ENCODE peak calls at places on chromosomes 16 and 17, in eight cellular contexts. U, X, R, Y, W, T, J and G are unnamed samples.

GRCh38 chr16:63050391-63050790 is 1014.2 kb upstream of the CDH8 start:
- DNase-seq in W (no peak), U (no peak), X (no peak), J (no peak), Y (no peak), T (no peak), R (no peak), G (no peak)

GRCh38 chr17:64306850-64307463 is 43.9 kb upstream of the TEX2 start:
- DNase-seq in Y (peak), T (peak), X (peak), J (peak), R (peak), W (no peak), U (peak), G (peak)

GRCh38 chr16:4944333-4945281 is 7.7 kb upstream of the PPL start:
- DNase-seq in T (peak), U (peak), Y (peak), X (no peak), W (peak), J (peak), R (peak), G (peak)

GRCh38 chr17:8164815-8165131 is 2.0 kb upstream of the VAMP2 start:
- DNase-seq in W (no peak), X (no peak), Y (no peak), J (no peak), R (no peak), U (peak), T (no peak), G (no peak)

GRCh38 chr17:62933986-62934385 is 32.0 kb upstream of the TANC2 start:
- DNase-seq in X (no peak), J (peak), U (peak), R (no peak), Y (no peak), W (no peak), T (peak), G (no peak)

GRCh38 chr16:29899516-29900101 is at the start of gene SEZ6L2:
- DNase-seq in J (peak), T (peak), R (peak), U (no peak), X (no peak), W (peak), Y (no peak), G (peak)

GRCh38 chr16:4685292-4685691 is 8.1 kb upstream of the NUDT16L1 start:
- DNase-seq in U (no peak), W (no peak), T (no peak), R (no peak), X (no peak), J (no peak), Y (no peak), G (no peak)

GRCh38 chr16:58497935-58498334 is 2.0 kb upstream of the NDRG4 start:
- DNase-seq in J (no peak), R (no peak), Y (no peak), W (no peak), X (no peak), U (no peak), T (no peak), G (no peak)

GRCh38 chr17:39209317-39210092 is 9.4 kb downstream of the RPL19 start:
- DNase-seq in U (peak), T (peak), J (peak), Y (peak), X (peak), R (peak), W (no peak), G (peak)

GRCh38 chr16:75130150-75130771 is 13.7 kb upstream of the LDHD start:
- DNase-seq in X (no peak), R (no peak), W (no peak), T (no peak), J (no peak), U (no peak), Y (no peak), G (no peak)

GRCh38 chr17:6054372-6054771 is 15.8 kb upstream of the WSCD1 start:
- DNase-seq in T (no peak), Y (no peak), X (no peak), U (no peak), R (no peak), J (no peak), W (no peak), G (no peak)

GRCh38 chr16:56260378-56260987 is 69.2 kb downstream of the GNAO1 start:
- DNase-seq in X (no peak), R (no peak), W (no peak), Y (no peak), U (no peak), J (no peak), T (no peak), G (no peak)

GRCh38 chr16:65538945-65539344 is 417.1 kb upstream of the CDH11 start:
- DNase-seq in T (peak), W (no peak), J (peak), U (no peak), X (no peak), R (no peak), Y (no peak), G (peak)

GRCh38 chr17:80446645-80447405 is 29.6 kb downstream of the NPTX1 start:
- DNase-seq in Y (no peak), R (no peak), W (no peak), T (no peak), U (no peak), J (peak), X (no peak), G (no peak)

GRCh38 chr17:39757931-39758873 is 20.5 kb downstream of the GRB7 start:
- DNase-seq in X (peak), W (no peak), R (no peak), Y (no peak), J (no peak), T (no peak), U (peak), G (peak)

GRCh38 chr16:84789431-84789830 is 30.4 kb upstream of the CRISPLD2 start:
- DNase-seq in J (no peak), Y (no peak), U (no peak), R (no peak), W (no peak), X (no peak), T (no peak), G (no peak)

GRCh38 chr17:80080081-80080480 is 21.3 kb upstream of the GAA start:
- DNase-seq in J (no peak), U (no peak), T (peak), R (no peak), W (no peak), Y (no peak), X (no peak), G (no peak)

GRCh38 chr16:2093793-2094192 is 41.9 kb downstream of the PKD1 start:
- DNase-seq in R (no peak), X (no peak), J (no peak), Y (no peak), U (no peak), T (no peak), W (no peak), G (no peak)

GRCh38 chr17:77451894-77452852 is 311.4 kb downstream of the SEC14L1 start:
- DNase-seq in J (peak), X (peak), Y (peak), U (peak), R (peak), W (no peak), T (peak), G (peak)

GRCh38 chr16:56263711-56264608 is 72.7 kb downstream of the GNAO1 start:
- DNase-seq in R (no peak), J (no peak), Y (no peak), T (no peak), U (peak), W (no peak), X (no peak), G (no peak)

GRCh38 chr17:49836111-49837030 is 11.5 kb downstream of the TAC4 start:
- DNase-seq in T (peak), R (peak), W (no peak), Y (peak), U (no peak), J (peak), X (no peak), G (peak)

GRCh38 chr17:41048441-41048840 is 1.3 kb upstream of the KRTAP2-1 start:
- DNase-seq in W (no peak), J (peak), T (no peak), Y (no peak), X (no peak), U (no peak), R (no peak), G (peak)

GRCh38 chr16:27508476-27508875 is 41.2 kb downstream of the GTF3C1 start:
- DNase-seq in Y (no peak), J (no peak), W (no peak), T (no peak), U (no peak), R (no peak), X (no peak), G (no peak)

GRCh38 chr17:47315451-47316266 is 8.1 kb upstream of the EFCAB13 start:
- DNase-seq in J (peak), X (peak), R (no peak), Y (no peak), T (peak), W (peak), U (no peak), G (peak)

GRCh38 chr17:45265823-45266222 is 3.9 kb upstream of the SPATA32 start:
- DNase-seq in R (no peak), X (no peak), W (no peak), J (peak), U (no peak), T (peak), Y (no peak), G (peak)

GRCh38 chr17:43532581-43532980 is 13.6 kb downstream of the ETV4 start:
- DNase-seq in T (no peak), J (no peak), Y (no peak), R (no peak), W (no peak), U (no peak), X (no peak), G (no peak)

GRCh38 chr16:82621796-82622195 is 5.0 kb upstream of the CDH13 start:
- DNase-seq in W (no peak), X (no peak), T (no peak), U (no peak), J (no peak), R (no peak), Y (no peak), G (no peak)

GRCh38 chr16:81621496-81621895 is 157.6 kb upstream of the PLCG2 start:
- DNase-seq in R (no peak), X (no peak), W (no peak), T (no peak), J (no peak), U (no peak), Y (no peak), G (no peak)

DNA sequence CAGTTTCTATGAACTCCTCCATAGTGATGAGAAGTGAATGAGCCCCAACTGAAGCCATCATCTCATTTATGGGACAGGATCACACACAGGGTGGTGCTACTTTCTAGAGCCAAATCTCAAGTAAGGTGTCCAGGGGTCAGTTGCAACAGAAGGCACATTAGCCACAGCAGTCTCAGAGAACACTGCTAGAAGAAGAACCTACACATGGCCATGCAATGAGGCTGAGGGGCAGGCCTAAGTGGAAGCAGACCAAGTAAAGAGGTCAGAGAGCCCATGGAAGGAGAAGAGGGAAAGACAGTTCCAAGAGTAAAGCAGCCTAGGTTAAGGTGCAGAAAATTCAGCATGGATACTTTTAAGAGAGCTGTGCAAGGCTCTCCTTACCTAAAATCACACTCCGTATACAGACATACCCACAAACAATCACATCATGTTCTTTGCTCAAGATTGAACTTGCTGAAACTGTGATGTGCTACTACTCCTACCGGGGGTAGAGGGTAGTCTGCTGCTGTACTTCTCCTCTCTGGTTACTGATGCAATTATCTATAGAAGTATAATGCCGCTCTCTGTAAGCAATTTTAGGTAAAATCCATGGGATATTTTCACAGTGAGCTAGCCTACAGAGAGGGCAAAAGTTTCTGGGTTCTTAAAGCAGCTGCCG is 1.7 kb downstream of the ABCA8 start:
- DNase-seq in T (peak), X (no peak), Y (no peak), R (no peak), U (no peak), J (no peak), W (no peak), G (no peak)
- H3K4me3 ChIP-seq in T (peak), X (no peak), Y (peak), R (peak), U (no peak), J (no peak), W (no peak), G (peak)

GRCh38 chr17:31415004-31415454 is 23.6 kb downstream of the RAB11FIP4 start:
- DNase-seq in U (no peak), W (no peak), J (no peak), X (no peak), Y (no peak), R (no peak), T (no peak), G (no peak)
- TF ChIP-seq CTCF in U (no peak), W (no peak), J (no peak), X (peak), Y (no peak), R (no peak), T (no peak), G (no peak)

GRCh38 chr16:17302213-17302612 is 168.5 kb downstream of the XYLT1 start:
- DNase-seq in T (no peak), R (no peak), U (no peak), W (no peak), J (no peak), X (peak), Y (no peak), G (no peak)
- H3K4me3 ChIP-seq in T (no peak), R (no peak), U (no peak), W (no peak), J (no peak), X (peak), Y (no peak), G (no peak)

GRCh38 chr17:67800495-67800928 is 24.8 kb upstream of the BPTF start:
- DNase-seq in R (peak), U (peak), X (peak), T (peak), J (peak), W (peak), Y (peak), G (peak)

GRCh38 chr17:67801626-67802175 is 23.6 kb upstream of the BPTF start:
- DNase-seq in U (no peak), R (no peak), Y (no peak), W (no peak), X (no peak), J (no peak), T (no peak), G (no peak)
- TF ChIP-seq CTCF in U (no peak), R (no peak), Y (no peak), W (no peak), X (peak), J (no peak), T (peak), G (no peak)

GRCh38 chr17:82217120-82217529 is 4.5 kb upstream of the CCDC57 start:
- DNase-seq in J (peak), W (no peak), T (peak), U (peak), Y (no peak), R (no peak), X (no peak), G (peak)
- H3K4me3 ChIP-seq in J (no peak), W (no peak), T (no peak), U (no peak), Y (no peak), R (no peak), X (no peak), G (no peak)

GRCh38 chr17:27669850-27670249 is 38.9 kb downstream of the LGALS9 start:
- DNase-seq in X (no peak), W (no peak), U (no peak), R (no peak), Y (no peak), J (no peak), T (no peak), G (no peak)

GRCh38 chr17:27668488-27668823 is 37.5 kb downstream of the LGALS9 start:
- DNase-seq in T (no peak), J (no peak), X (no peak), Y (no peak), W (no peak), R (no peak), U (no peak), G (no peak)

GRCh38 chr17:27669136-27669535 is 38.1 kb downstream of the LGALS9 start:
- DNase-seq in Y (no peak), T (no peak), X (no peak), U (peak), J (no peak), R (no peak), W (no peak), G (no peak)

GRCh38 chr17:27671591-27671910 is 40.6 kb downstream of the LGALS9 start:
- DNase-seq in R (no peak), U (no peak), Y (no peak), W (no peak), X (no peak), T (no peak), J (no peak), G (no peak)

GRCh38 chr17:27670791-27671590 is 40.0 kb downstream of the LGALS9 start:
- DNase-seq in R (no peak), J (no peak), X (no peak), Y (no peak), W (no peak), U (no peak), T (no peak), G (no peak)
- TF ChIP-seq CTCF in R (no peak), J (no peak), X (no peak), Y (no peak), W (no peak), U (no peak), T (no peak), G (no peak)

GRCh38 chr16:89917773-89918452 is 749 bp upstream of the MC1R start:
- DNase-seq in Y (peak), R (peak), T (peak), J (peak), W (no peak), X (peak), U (peak), G (peak)
- H3K4me3 ChIP-seq in Y (peak), R (peak), T (peak), J (peak), W (peak), X (peak), U (no peak), G (peak)

GRCh38 chr17:17144061-17144460 is 62.1 kb downstream of the PLD6 start:
- DNase-seq in J (no peak), T (no peak), Y (no peak), X (no peak), W (no peak), U (no peak), R (no peak), G (no peak)

GRCh38 chr17:17144916-17145665 is 61.0 kb downstream of the PLD6 start:
- DNase-seq in T (no peak), R (no peak), X (no peak), Y (no peak), W (no peak), J (no peak), U (no peak), G (no peak)

GRCh38 chr17:17147821-17148220 is 58.3 kb downstream of the PLD6 start:
- DNase-seq in J (peak), T (peak), Y (no peak), X (no peak), U (no peak), R (no peak), W (peak), G (peak)

GRCh38 chr17:17149520-17150449 is 56.3 kb downstream of the PLD6 start:
- DNase-seq in Y (no peak), W (no peak), X (no peak), J (no peak), T (no peak), U (no peak), R (no peak), G (no peak)

GRCh38 chr17:17146791-17147406 is 59.2 kb downstream of the PLD6 start:
- DNase-seq in W (no peak), U (no peak), Y (no peak), J (no peak), X (peak), T (no peak), R (no peak), G (no peak)
- TF ChIP-seq CTCF in W (peak), U (no peak), Y (no peak), J (no peak), X (peak), T (peak), R (no peak), G (peak)

DNA sequence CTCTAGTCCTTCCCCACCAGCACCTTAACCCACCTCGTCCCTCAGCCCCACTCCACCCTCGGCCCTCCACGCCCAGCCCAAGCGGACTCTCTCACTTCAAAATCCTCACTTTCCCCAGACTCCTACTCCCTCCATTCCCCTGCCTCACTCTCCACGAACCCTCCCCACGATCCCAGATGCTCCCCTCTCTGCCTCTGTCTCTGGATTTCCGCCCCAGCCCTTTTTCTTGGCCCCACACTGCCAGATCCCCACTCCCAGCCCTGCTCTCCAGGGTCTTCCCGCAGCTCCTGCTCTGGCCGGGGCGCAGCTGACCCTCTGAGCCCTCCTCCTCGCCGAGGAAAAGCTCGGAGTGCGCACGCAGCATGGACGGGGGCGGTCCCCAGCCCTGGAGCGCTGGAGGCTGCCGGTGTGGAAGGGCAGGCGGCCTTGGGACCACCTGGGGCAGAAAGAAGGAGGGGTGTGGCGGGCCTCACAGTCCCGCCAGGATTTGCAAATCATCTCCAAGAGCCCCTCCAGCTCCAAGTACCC is at the start of gene TMEM114:
- DNase-seq in T (no peak), W (no peak), Y (no peak), J (no peak), U (no peak), R (no peak), X (no peak), G (no peak)
- H3K4me3 ChIP-seq in T (no peak), W (no peak), Y (peak), J (no peak), U (no peak), R (peak), X (no peak), G (no peak)

GRCh38 chr17:37432671-37433070 is 26.0 kb downstream of the TADA2A start:
- DNase-seq in X (no peak), W (no peak), R (no peak), T (no peak), J (no peak), Y (no peak), U (no peak), G (no peak)

GRCh38 chr17:37440424-37440823 is 33.7 kb downstream of the TADA2A start:
- DNase-seq in Y (no peak), T (no peak), W (no peak), R (no peak), U (no peak), X (no peak), J (no peak), G (no peak)

DNA sequence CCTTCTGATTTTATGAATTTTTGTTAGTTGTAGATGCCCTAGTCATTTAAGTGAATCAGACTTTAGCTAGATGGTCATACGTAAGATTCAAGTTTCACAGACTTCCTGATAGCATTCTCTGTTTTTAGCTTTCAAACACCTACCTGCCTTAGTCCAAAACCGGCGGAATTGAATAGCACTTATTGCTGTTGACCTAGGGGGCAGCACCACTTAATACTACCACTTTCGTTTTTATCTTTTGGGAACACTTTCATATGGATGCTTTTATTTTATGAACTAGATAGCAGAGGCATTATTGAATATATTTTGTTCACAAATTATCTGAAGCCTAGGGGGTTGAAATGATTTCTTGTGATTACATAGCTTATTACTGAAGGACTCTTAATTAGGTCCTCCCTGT is 31.5 kb downstream of the TADA2A start:
- DNase-seq in R (no peak), Y (no peak), U (no peak), W (no peak), T (no peak), J (no peak), X (peak), G (no peak)
- TF ChIP-seq CTCF in R (no peak), Y (no peak), U (no peak), W (peak), T (no peak), J (no peak), X (peak), G (peak)